ENCODE peak calls at places on chromosomes 11 and 22, in nine cellular contexts. D, Z, Q, C, P, G, W, Y and X are unnamed samples.

GRCh38 chr11:65506316-65506769 is 7.5 kb downstream of the MALAT1 start:
- DNase-seq in D (no peak), Z (no peak), Q (no peak), C (no peak), P (no peak), G (no peak), W (no peak), Y (no peak), X (no peak)

GRCh38 chr22:29328566-29329500 is 13.3 kb upstream of the RASL10A start:
- DNase-seq in D (no peak), Z (no peak), Q (no peak), C (no peak), P (no peak), G (no peak), W (no peak), Y (no peak), X (no peak)

GRCh38 chr22:47225080-47225930 is 462.9 kb downstream of the TBC1D22A start:
- DNase-seq in D (peak), Z (no peak), Q (no peak), C (no peak), P (no peak), G (no peak), W (no peak), Y (no peak), X (no peak)

GRCh38 chr11:103737791-103738190 is 298.6 kb upstream of the DDI1 start:
- DNase-seq in D (no peak), Z (no peak), Q (no peak), C (no peak), P (no peak), G (no peak), W (no peak), Y (peak), X (no peak)

GRCh38 chr11:3971756-3972404 is 116.4 kb downstream of the STIM1 start:
- DNase-seq in D (no peak), Z (no peak), Q (no peak), C (no peak), P (no peak), G (no peak), W (peak), Y (no peak), X (no peak)

GRCh38 chr11:1163321-1163910 is 5.7 kb downstream of the MUC5AC start:
- DNase-seq in D (no peak), Z (peak), Q (no peak), C (no peak), P (no peak), G (no peak), W (no peak), Y (no peak), X (no peak)

GRCh38 chr11:134685981-134686380 is 273.9 kb upstream of the B3GAT1 start:
- DNase-seq in D (no peak), Z (no peak), Q (no peak), C (no peak), P (no peak), G (no peak), W (no peak), Y (no peak), X (no peak)

GRCh38 chr11:91404344-91404743 is 820.3 kb upstream of the FAT3 start:
- DNase-seq in D (no peak), Z (no peak), Q (no peak), C (no peak), P (no peak), G (no peak), W (no peak), Y (no peak), X (no peak)

GRCh38 chr11:90639687-90640086 is 416.8 kb upstream of the CHORDC1 start:
- DNase-seq in D (no peak), Z (no peak), Q (no peak), C (peak), P (no peak), G (no peak), W (no peak), Y (no peak), X (no peak)

GRCh38 chr11:61035086-61035835 is 63.8 kb downstream of the CD6 start:
- DNase-seq in D (no peak), Z (no peak), Q (no peak), C (no peak), P (no peak), G (no peak), W (no peak), Y (no peak), X (no peak)

GRCh38 chr11:66478823-66479740 is 1.2 kb upstream of the DPP3 start:
- DNase-seq in D (peak), Z (peak), Q (peak), C (peak), P (peak), G (no peak), W (peak), Y (peak), X (no peak)

GRCh38 chr11:10692716-10693115 is 839 bp downstream of the IRAG1 start:
- DNase-seq in D (no peak), Z (no peak), Q (no peak), C (no peak), P (no peak), G (no peak), W (peak), Y (no peak), X (no peak)

GRCh38 chr22:19807161-19807913 is 46.8 kb downstream of the TBX1 start:
- DNase-seq in D (no peak), Z (no peak), Q (no peak), C (no peak), P (peak), G (no peak), W (no peak), Y (no peak), X (no peak)

GRCh38 chr22:45263790-45264269 is 20.9 kb upstream of the UPK3A start:
- DNase-seq in D (peak), Z (peak), Q (peak), C (peak), P (peak), G (peak), W (peak), Y (peak), X (peak)

GRCh38 chr11:33125025-33125424 is 36.3 kb downstream of the CSTF3 start:
- DNase-seq in D (no peak), Z (no peak), Q (no peak), C (no peak), P (no peak), G (no peak), W (no peak), Y (no peak), X (no peak)

GRCh38 chr11:127632971-127633680 is 632.6 kb upstream of the KIRREL3 start:
- DNase-seq in D (no peak), Z (no peak), Q (no peak), C (no peak), P (no peak), G (no peak), W (no peak), Y (no peak), X (no peak)

GRCh38 chr22:50444663-50445062 is 30.2 kb downstream of the SBF1 start:
- DNase-seq in D (no peak), Z (no peak), Q (no peak), C (peak), P (peak), G (peak), W (peak), Y (no peak), X (peak)

GRCh38 chr22:50688448-50688847 is 15.8 kb downstream of the SHANK3 start:
- DNase-seq in D (no peak), Z (peak), Q (no peak), C (no peak), P (peak), G (no peak), W (no peak), Y (no peak), X (no peak)

GRCh38 chr11:73728000-73728399 is 32.9 kb downstream of the RAB6A start:
- DNase-seq in D (no peak), Z (no peak), Q (no peak), C (no peak), P (no peak), G (no peak), W (no peak), Y (no peak), X (no peak)
- H3K4me3 ChIP-seq in D (no peak), Z (no peak), Q (no peak), C (no peak), P (no peak), G (no peak), W (no peak), Y (no peak), X (no peak)

DNA sequence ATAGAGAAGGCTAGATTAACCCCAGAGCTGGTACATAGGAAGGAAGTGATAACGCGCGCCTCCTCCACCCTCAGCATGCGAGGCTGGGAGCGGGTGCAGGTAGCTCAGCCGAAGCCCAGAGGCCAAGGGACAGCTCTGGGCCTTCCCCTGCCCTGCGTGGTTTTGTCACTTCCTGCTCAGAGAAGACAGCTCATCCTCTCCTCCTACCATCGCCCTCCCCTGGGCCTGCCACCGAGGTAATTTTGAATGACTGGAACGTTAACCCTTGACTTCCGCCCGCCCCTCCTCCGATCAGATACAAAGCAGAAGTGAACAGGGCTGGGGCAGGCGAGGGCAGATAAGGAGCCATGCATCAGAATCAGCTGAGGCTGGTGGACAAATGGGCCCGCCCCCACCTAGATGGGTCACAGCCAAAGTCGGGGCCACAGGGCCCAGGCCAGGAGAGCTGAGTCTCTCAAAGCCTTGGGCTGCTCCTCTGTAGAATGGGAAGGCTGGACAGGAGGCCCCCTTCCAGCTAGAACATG is 1.6 kb downstream of the RAC2 start:
- DNase-seq in D (peak), Z (peak), Q (no peak), C (no peak), P (no peak), G (no peak), W (peak), Y (no peak), X (no peak)
- H3K4me3 ChIP-seq in D (no peak), Z (peak), Q (no peak), C (no peak), P (no peak), G (no peak), W (no peak), Y (no peak), X (no peak)

GRCh38 chr11:69295995-69296889 is 2.3 kb downstream of the MYEOV start:
- DNase-seq in D (peak), Z (peak), Q (no peak), C (no peak), P (no peak), G (no peak), W (peak), Y (no peak), X (peak)
- H3K4me3 ChIP-seq in D (no peak), Z (no peak), Q (peak), C (no peak), P (no peak), G (no peak), W (no peak), Y (no peak), X (no peak)

GRCh38 chr22:42959472-42960145 is 55.3 kb downstream of the PACSIN2 start:
- DNase-seq in D (peak), Z (no peak), Q (peak), C (peak), P (peak), G (no peak), W (no peak), Y (no peak), X (peak)
- H3K4me3 ChIP-seq in D (peak), Z (peak), Q (peak), C (no peak), P (no peak), G (no peak), W (no peak), Y (no peak), X (no peak)

GRCh38 chr22:31346255-31346732 is at the start of gene PATZ1:
- DNase-seq in D (no peak), Z (peak), Q (peak), C (peak), P (peak), G (no peak), W (peak), Y (no peak), X (peak)

GRCh38 chr22:31348766-31349165 is 2.6 kb upstream of the PATZ1 start:
- DNase-seq in D (no peak), Z (no peak), Q (no peak), C (no peak), P (no peak), G (no peak), W (no peak), Y (no peak), X (no peak)

GRCh38 chr22:31347251-31348008 is 1.3 kb upstream of the PATZ1 start:
- DNase-seq in D (no peak), Z (peak), Q (peak), C (peak), P (peak), G (no peak), W (peak), Y (peak), X (no peak)

GRCh38 chr22:31345331-31346254 is 553 bp downstream of the PATZ1 start:
- DNase-seq in D (peak), Z (peak), Q (peak), C (peak), P (peak), G (no peak), W (peak), Y (peak), X (peak)

GRCh38 chr22:31346733-31347250 is 646 bp upstream of the PATZ1 start:
- DNase-seq in D (no peak), Z (peak), Q (peak), C (peak), P (peak), G (no peak), W (peak), Y (peak), X (no peak)
- H3K4me3 ChIP-seq in D (peak), Z (peak), Q (peak), C (peak), P (peak), G (peak), W (peak), Y (peak), X (peak)

GRCh38 chr22:36366291-36366708 is 21.5 kb downstream of the MYH9 start:
- DNase-seq in D (no peak), Z (no peak), Q (no peak), C (no peak), P (no peak), G (no peak), W (peak), Y (no peak), X (no peak)
- H3K4me3 ChIP-seq in D (no peak), Z (no peak), Q (no peak), C (no peak), P (no peak), G (no peak), W (no peak), Y (no peak), X (no peak)

GRCh38 chr22:26556904-26557303 is 33.0 kb downstream of the TPST2 start:
- DNase-seq in D (no peak), Z (no peak), Q (no peak), C (no peak), P (no peak), G (no peak), W (no peak), Y (no peak), X (no peak)

GRCh38 chr22:26554956-26555355 is 35.0 kb downstream of the TPST2 start:
- DNase-seq in D (no peak), Z (no peak), Q (no peak), C (no peak), P (no peak), G (no peak), W (no peak), Y (no peak), X (no peak)

GRCh38 chr22:26558246-26558895 is 31.6 kb downstream of the TPST2 start:
- DNase-seq in D (no peak), Z (no peak), Q (no peak), C (no peak), P (no peak), G (no peak), W (peak), Y (no peak), X (no peak)

GRCh38 chr22:26553056-26553752 is 36.7 kb downstream of the TPST2 start:
- DNase-seq in D (no peak), Z (no peak), Q (peak), C (no peak), P (no peak), G (peak), W (peak), Y (no peak), X (peak)

DNA sequence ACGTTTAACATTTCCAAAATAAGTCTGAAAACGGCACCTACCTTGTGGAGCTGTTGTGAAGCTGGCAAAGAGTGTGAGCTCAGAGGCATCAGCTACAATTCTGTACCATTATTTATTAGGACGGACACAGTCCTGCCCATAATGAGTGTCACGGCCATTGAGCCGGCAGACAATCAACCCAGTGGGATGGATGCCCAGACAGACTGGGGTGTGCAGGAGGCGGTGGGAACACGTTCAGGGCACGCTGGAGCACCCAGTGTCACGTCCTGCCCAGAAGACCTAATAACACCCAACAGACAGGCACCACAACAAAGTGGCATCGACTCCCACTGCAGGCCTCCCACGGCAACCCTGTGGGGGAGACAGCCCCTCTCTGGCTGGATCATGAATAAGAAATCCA is 34.5 kb downstream of the TPST2 start:
- DNase-seq in D (no peak), Z (no peak), Q (no peak), C (no peak), P (no peak), G (no peak), W (no peak), Y (no peak), X (no peak)
- H3K4me3 ChIP-seq in D (no peak), Z (no peak), Q (no peak), C (no peak), P (no peak), G (no peak), W (no peak), Y (no peak), X (no peak)

DNA sequence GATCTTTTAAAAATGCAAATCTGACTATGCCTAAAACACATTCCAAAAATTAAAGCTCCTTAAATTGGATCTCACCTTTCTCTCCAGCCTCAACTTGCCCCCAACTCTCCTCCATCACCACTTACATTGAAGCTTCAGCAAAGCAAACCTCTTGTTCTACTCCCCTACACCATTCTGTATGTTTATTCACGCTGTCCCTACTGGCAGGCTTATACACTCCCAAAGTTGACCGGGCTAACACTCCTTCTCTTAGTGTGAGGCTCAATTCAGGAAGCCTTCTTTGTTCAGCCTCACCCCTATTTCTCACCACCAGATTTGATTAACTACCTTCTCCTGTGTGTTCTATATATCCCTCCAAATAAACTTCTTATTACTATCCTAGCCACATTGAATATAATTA is 1.8 kb upstream of the GDPD4 start:
- DNase-seq in D (no peak), Z (no peak), Q (no peak), C (no peak), P (no peak), G (no peak), W (no peak), Y (no peak), X (no peak)
- H3K4me3 ChIP-seq in D (no peak), Z (no peak), Q (no peak), C (no peak), P (no peak), G (no peak), W (no peak), Y (no peak), X (no peak)